ENCODE peak calls at places on chromosomes 11 and 22, in eight cellular contexts. J, V, Z, T, I, E, G and N are unnamed samples.

GRCh38 chr11:11320820-11321219 is 32.2 kb downstream of the CSNK2A3 start:
- DNase-seq in J (no peak), E (no peak), T (no peak), G (no peak), V (no peak), Z (no peak), I (no peak), N (no peak)

GRCh38 chr22:30439836-30440235 is 14.3 kb downstream of the MTFP1 start:
- DNase-seq in E (no peak), J (no peak), Z (no peak), V (no peak), T (no peak), G (no peak), I (no peak), N (no peak)

GRCh38 chr22:30104501-30105156 is 24.4 kb downstream of the HORMAD2 start:
- DNase-seq in J (no peak), V (no peak), E (no peak), I (no peak), Z (no peak), T (no peak), G (no peak), N (no peak)

GRCh38 chr11:117997436-117998200 is 11.4 kb downstream of the IL10RA start:
- DNase-seq in J (peak), G (no peak), V (no peak), E (no peak), T (no peak), I (no peak), Z (no peak), N (no peak)

GRCh38 chr11:17639781-17640180 is 79.6 kb upstream of the MYOD1 start:
- DNase-seq in V (no peak), Z (no peak), E (no peak), G (no peak), T (no peak), J (no peak), I (no peak), N (no peak)

GRCh38 chr11:124917115-124917637 is 1.9 kb upstream of the HEPN1 start:
- DNase-seq in T (no peak), V (no peak), G (no peak), Z (no peak), I (no peak), E (no peak), J (no peak), N (no peak)

GRCh38 chr11:111441443-111441842 is 62.4 kb upstream of the POU2AF1 start:
- DNase-seq in E (peak), V (no peak), J (no peak), G (peak), T (no peak), I (peak), Z (no peak), N (no peak)

GRCh38 chr11:875769-876301 is 33.2 kb downstream of the TSPAN4 start:
- DNase-seq in I (no peak), T (no peak), G (no peak), E (no peak), V (no peak), Z (no peak), J (no peak), N (no peak)

GRCh38 chr22:50141462-50141861 is 29.1 kb upstream of the PANX2 start:
- DNase-seq in I (no peak), G (no peak), V (no peak), J (no peak), Z (no peak), T (no peak), E (no peak), N (peak)

GRCh38 chr22:39617761-39618757 is 47.5 kb downstream of the CACNA1I start:
- DNase-seq in I (no peak), T (no peak), G (no peak), V (no peak), Z (no peak), E (no peak), J (no peak), N (no peak)

GRCh38 chr22:47308886-47309285 is 546.4 kb downstream of the TBC1D22A start:
- DNase-seq in J (peak), I (no peak), G (no peak), V (no peak), T (no peak), Z (no peak), E (no peak), N (no peak)

GRCh38 chr22:46613606-46613997 is 6.6 kb upstream of the GRAMD4 start:
- DNase-seq in T (no peak), V (no peak), Z (no peak), J (peak), G (no peak), I (peak), E (peak), N (no peak)

GRCh38 chr11:74462009-74462408 is 5.3 kb downstream of the KCNE3 start:
- DNase-seq in I (peak), G (no peak), J (peak), Z (no peak), V (no peak), E (no peak), T (no peak), N (peak)

GRCh38 chr11:76657824-76658170 is 12.8 kb downstream of the LRRC32 start:
- DNase-seq in Z (no peak), E (no peak), J (peak), G (no peak), I (no peak), T (no peak), V (no peak), N (no peak)

GRCh38 chr11:36791957-36792356 is 193.9 kb upstream of the RAG2 start:
- DNase-seq in G (no peak), I (no peak), V (no peak), J (no peak), T (no peak), E (no peak), Z (no peak), N (no peak)

GRCh38 chr11:35619754-35620640 is 1.7 kb downstream of the FJX1 start:
- DNase-seq in G (peak), I (peak), J (no peak), V (peak), T (peak), Z (peak), E (no peak), N (peak)

GRCh38 chr22:48057116-48057835 is 1294.8 kb downstream of the TBC1D22A start:
- DNase-seq in G (no peak), E (no peak), J (no peak), T (no peak), I (no peak), Z (no peak), V (no peak), N (no peak)